ENCODE peak calls at places on chromosomes 11 and 22, in four cellular contexts. Y is upper lobe of right lung, X is right lobe of liver, E is IMR-90. Z is an unnamed sample.

GRCh38 chr22:23398701-23399366 is 181.3 kb downstream of the IGLL1 start:
- DNase-seq in Y (peak; percentile 43), E (no peak), X (no peak), Z (no peak)

GRCh38 chr11:34792143-34792542 is 124.0 kb downstream of the APIP start:
- DNase-seq in X (no peak), Y (no peak), E (no peak), Z (no peak)

GRCh38 chr11:7903940-7904339 is 27.1 kb downstream of the OR10A6 start:
- DNase-seq in X (no peak), Y (no peak), E (no peak), Z (no peak)

GRCh38 chr11:111765320-111765983 is 737 bp downstream of the PPP2R1B start:
- DNase-seq in X (no peak), Y (no peak), E (no peak), Z (no peak)

GRCh38 chr22:43346521-43346929 is 3.4 kb upstream of the SCUBE1 start:
- DNase-seq in X (peak; percentile 50), Y (peak; percentile 82), E (no peak), Z (peak; percentile 67)

GRCh38 chr22:25395915-25396314 is 168.6 kb upstream of the GRK3 start:
- DNase-seq in E (no peak), Y (no peak), X (peak; percentile 84), Z (no peak)

GRCh38 chr22:24553597-24554315 is 1.2 kb downstream of the GUCD1 start:
- DNase-seq in X (peak; percentile 64), E (peak; percentile 40), Y (no peak), Z (peak; percentile 56)

GRCh38 chr11:620935-621814 is 3.6 kb downstream of the CDHR5 start:
- DNase-seq in Y (no peak), E (no peak), X (peak; percentile 56), Z (no peak)

GRCh38 chr22:36641902-36642640 is 61.5 kb downstream of the CACNG2 start:
- DNase-seq in Y (no peak), X (no peak), E (peak; percentile 36), Z (no peak)

GRCh38 chr22:33510429-33510904 is 409.8 kb downstream of the LARGE1 start:
- DNase-seq in X (no peak), E (no peak), Y (no peak), Z (no peak)

GRCh38 chr11:31825453-31826391 is 14.6 kb upstream of the PAX6 start:
- DNase-seq in Y (no peak), E (no peak), X (no peak), Z (no peak)

GRCh38 chr11:113934797-113935196 is 30.2 kb downstream of the HTR3B start:
- DNase-seq in X (no peak), E (no peak), Y (no peak), Z (no peak)

GRCh38 chr11:107683807-107684206 is 28.0 kb downstream of the SLN start:
- DNase-seq in Y (no peak), E (no peak), X (no peak), Z (no peak)

GRCh38 chr11:17000987-17001386 is 13.2 kb downstream of the PLEKHA7 start:
- DNase-seq in Y (no peak), X (no peak), E (no peak), Z (no peak)

GRCh38 chr11:65891180-65892136 is 985 bp downstream of the CCDC85B start:
- DNase-seq in X (no peak), Y (no peak), E (no peak), Z (peak; percentile 64)

GRCh38 chr11:33692013-33692504 is 8.6 kb downstream of the C11orf91 start:
- DNase-seq in X (no peak), Y (no peak), E (peak; percentile 98), Z (peak; percentile 47)

GRCh38 chr22:21012446-21013407 is 2.2 kb upstream of the P2RX6 start:
- DNase-seq in Y (no peak), E (no peak), X (no peak), Z (no peak)

GRCh38 chr22:16955678-16956210 is 52.3 kb downstream of the GAB4 start:
- DNase-seq in E (no peak), X (no peak), Y (no peak), Z (no peak)

GRCh38 chr11:114812698-114813097 is 134.4 kb downstream of the NXPE2 start:
- DNase-seq in Y (no peak), X (no peak), E (no peak), Z (no peak)

GRCh38 chr11:72673943-72674828 is at the start of gene PDE2A:
- DNase-seq in Y (no peak), E (no peak), X (no peak), Z (no peak)
- H3K27me3 ChIP-seq in Y (peaks cover 51% of the 10 kb centered on the region), E (peaks cover 87% of the 10 kb centered on the region), X (peaks cover 13% of the 10 kb centered on the region), Z (peaks cover 73% of the 10 kb centered on the region)

GRCh38 chr11:69280994-69281393 is 13.0 kb upstream of the MYEOV start:
- DNase-seq in Y (peak; percentile 64), X (no peak), E (peak; percentile 64), Z (no peak)
- H3K4me1 ChIP-seq in Y (peaks cover 19% of the 10 kb centered on the region), X (no peaks in the 10 kb centered on the region), E (peaks cover 5% of the 10 kb centered on the region), Z (peaks cover 18% of the 10 kb centered on the region)

GRCh38 chr11:67239795-67240574 is 26.3 kb upstream of the GRK2 start:
- DNase-seq in Y (peak; percentile 97), X (peak; percentile 98), E (peak; percentile 99), Z (peak; percentile 96)
- TF ChIP-seq CTCF in Y (no peak), X (peak; percentile 30), E (no peak), Z (peak; percentile 35)

GRCh38 chr11:12684354-12684753 is 10.1 kb downstream of the TEAD1 start:
- DNase-seq in Y (no peak), E (no peak), X (no peak), Z (no peak)
- H3K27me3 ChIP-seq in Y (no peaks in the 10 kb centered on the region), E (no peaks in the 10 kb centered on the region), X (no peaks in the 10 kb centered on the region), Z (no peaks in the 10 kb centered on the region)

DNA sequence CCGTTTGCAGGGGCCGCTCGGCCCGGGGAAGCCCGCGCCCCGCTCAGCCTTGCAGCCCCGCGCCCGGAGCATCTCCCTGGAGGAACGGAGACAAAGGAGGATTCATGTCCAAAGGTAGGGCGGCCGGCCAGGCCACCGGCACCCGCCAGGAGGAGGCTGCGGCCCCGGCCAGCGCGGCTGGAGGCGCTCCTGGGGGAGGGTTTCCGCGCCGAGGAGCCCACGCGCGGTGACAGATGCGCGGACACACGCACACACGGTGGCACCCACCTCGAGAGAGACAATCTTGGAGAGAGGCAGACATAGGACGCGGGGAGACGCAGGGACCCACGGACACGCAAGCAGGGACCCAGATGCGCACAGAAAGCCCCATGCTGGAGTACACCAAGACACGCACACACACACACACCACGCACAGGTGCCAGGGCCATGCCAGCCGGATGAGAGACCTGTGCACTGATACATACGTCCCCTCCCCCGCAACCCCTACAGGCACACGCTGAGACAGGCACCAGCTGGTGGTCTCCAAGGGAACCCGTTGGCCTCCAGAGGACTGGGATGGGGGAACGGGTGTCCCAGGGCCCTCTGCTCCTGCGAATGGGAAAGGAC is 7.8 kb downstream of the SEPTIN3 start:
- DNase-seq in E (no peak), Y (no peak), X (no peak), Z (no peak)
- H3K4me1 ChIP-seq in E (no peaks in the 10 kb centered on the region), Y (peaks cover 9% of the 10 kb centered on the region), X (no peaks in the 10 kb centered on the region), Z (peaks cover 10% of the 10 kb centered on the region)

DNA sequence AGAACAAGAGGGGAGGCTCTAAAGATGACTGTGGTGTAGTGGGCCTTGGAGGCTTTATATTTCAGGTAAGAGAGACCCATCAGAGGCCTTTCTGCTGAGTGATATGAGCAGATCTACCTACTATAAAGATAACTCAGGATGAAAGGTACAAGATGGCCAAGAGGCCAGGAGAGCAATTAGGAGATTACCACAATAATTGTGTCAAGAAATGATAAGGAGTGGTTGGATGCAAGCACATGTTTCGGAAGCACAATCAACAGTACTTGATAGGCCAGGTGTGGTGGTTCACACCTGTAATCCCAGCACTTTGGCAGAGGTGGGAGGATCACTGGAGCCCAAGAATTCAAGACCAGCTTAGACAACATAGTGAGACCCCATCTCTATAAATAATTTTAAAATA is 43.8 kb downstream of the SIK3 start:
- DNase-seq in Y (no peak), E (no peak), X (no peak), Z (no peak)
- TF ChIP-seq CTCF in Y (no peak), E (no peak), X (no peak), Z (no peak)

DNA sequence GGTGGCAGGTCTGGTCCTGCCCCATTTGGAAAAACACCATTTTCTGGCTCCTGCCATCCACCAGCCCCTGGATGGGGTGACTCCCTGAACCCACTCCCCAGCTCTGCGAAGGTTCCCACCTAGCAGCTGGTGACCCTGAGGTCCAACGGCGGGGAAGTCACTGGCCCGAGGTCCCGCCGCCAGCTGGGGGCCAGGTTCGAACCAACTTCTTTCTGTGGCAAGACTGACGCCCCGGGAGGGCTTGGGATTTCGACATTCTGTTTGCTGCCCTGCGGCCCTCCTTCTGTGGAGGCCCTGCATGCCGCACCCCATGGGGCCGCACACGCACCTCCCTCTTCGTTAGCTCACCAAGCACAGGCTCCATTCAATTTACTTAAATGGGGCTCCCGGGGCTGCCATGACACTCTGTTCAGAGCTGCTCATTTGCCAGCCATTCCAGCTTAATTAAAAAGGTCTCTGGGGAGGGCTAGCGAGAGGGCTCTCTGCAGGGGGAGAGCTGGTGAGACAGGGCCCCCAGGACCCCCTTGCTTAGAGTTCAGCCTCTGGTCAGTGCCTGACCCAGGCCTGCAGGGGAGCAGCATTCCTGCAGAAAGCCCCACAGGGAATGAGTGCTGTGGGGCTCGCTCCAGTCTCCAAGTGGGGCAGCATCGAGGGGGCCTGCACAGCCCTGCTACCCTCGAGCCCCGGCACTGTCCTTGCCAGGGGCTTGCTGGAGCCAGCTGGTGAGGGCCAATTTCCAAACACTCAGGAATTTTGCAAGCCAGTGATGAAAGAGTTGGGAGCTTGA is 80.6 kb downstream of the CACNA1I start:
- DNase-seq in E (no peak), X (no peak), Y (no peak), Z (no peak)
- H3K27me3 ChIP-seq in E (peaks cover 27% of the 10 kb centered on the region), X (no peaks in the 10 kb centered on the region), Y (no peaks in the 10 kb centered on the region), Z (peaks cover 70% of the 10 kb centered on the region)

Z was measured in left ventricle myocardium inferior.